ENCODE peak calls at places on chromosome 22, in nine cellular contexts. One of them, this sample, is unnamed.

GRCh38 chr22:44172370-44173108 is 8.2 kb upstream of the PARVG start:
- DNase-seq in NCI-H1105 treated with DMSO at 0.1 percent for 48 hours: peak
- DNase-seq in brain microvascular endothelial cell: peak
- DNase-seq in SW480: peak
- DNase-seq in hypothalamus: no peak
- DNase-seq in ACHN: no peak
- DNase-seq in GM13977: peak
- DNase-seq in transverse colon: peak
- DNase-seq in upper lobe of right lung: peak
- DNase-seq in this sample: no peak

GRCh38 chr22:38187413-38188212 is 6.0 kb upstream of the PLA2G6 start:
- DNase-seq in ACHN: no peak
- DNase-seq in hypothalamus: no peak
- DNase-seq in GM13977: no peak
- DNase-seq in NCI-H1105 treated with DMSO at 0.1 percent for 48 hours: peak
- DNase-seq in SW480: no peak
- DNase-seq in brain microvascular endothelial cell: no peak
- DNase-seq in upper lobe of right lung: no peak
- DNase-seq in transverse colon: no peak
- DNase-seq in this sample: no peak

GRCh38 chr22:32617271-32617670 is 142.7 kb downstream of the FBXO7 start:
- DNase-seq in NCI-H1105 treated with DMSO at 0.1 percent for 48 hours: no peak
- DNase-seq in SW480: no peak
- DNase-seq in brain microvascular endothelial cell: no peak
- DNase-seq in GM13977: no peak
- DNase-seq in hypothalamus: no peak
- DNase-seq in transverse colon: no peak
- DNase-seq in ACHN: no peak
- DNase-seq in upper lobe of right lung: no peak
- DNase-seq in this sample: no peak

GRCh38 chr22:31044262-31044861 is 36.8 kb upstream of the SMTN start:
- DNase-seq in GM13977: no peak
- DNase-seq in upper lobe of right lung: no peak
- DNase-seq in ACHN: no peak
- DNase-seq in NCI-H1105 treated with DMSO at 0.1 percent for 48 hours: no peak
- DNase-seq in transverse colon: peak
- DNase-seq in SW480: no peak
- DNase-seq in hypothalamus: no peak
- DNase-seq in brain microvascular endothelial cell: no peak
- DNase-seq in this sample: no peak

GRCh38 chr22:37731804-37732471 is 35.1 kb downstream of the TRIOBP start:
- DNase-seq in brain microvascular endothelial cell: no peak
- DNase-seq in GM13977: no peak
- DNase-seq in hypothalamus: no peak
- DNase-seq in ACHN: peak
- DNase-seq in upper lobe of right lung: no peak
- DNase-seq in transverse colon: peak
- DNase-seq in NCI-H1105 treated with DMSO at 0.1 percent for 48 hours: no peak
- DNase-seq in SW480: peak
- DNase-seq in this sample: peak

GRCh38 chr22:46081036-46081830 is 69.1 kb upstream of the PPARA start:
- DNase-seq in upper lobe of right lung: peak
- DNase-seq in transverse colon: peak
- DNase-seq in ACHN: no peak
- DNase-seq in hypothalamus: no peak
- DNase-seq in NCI-H1105 treated with DMSO at 0.1 percent for 48 hours: no peak
- DNase-seq in GM13977: no peak
- DNase-seq in brain microvascular endothelial cell: no peak
- DNase-seq in SW480: no peak
- DNase-seq in this sample: no peak

GRCh38 chr22:39349506-39349966 is 255 bp upstream of the SYNGR1 start:
- DNase-seq in hypothalamus: peak
- DNase-seq in GM13977: peak
- DNase-seq in upper lobe of right lung: no peak
- DNase-seq in SW480: no peak
- DNase-seq in ACHN: peak
- DNase-seq in transverse colon: peak
- DNase-seq in brain microvascular endothelial cell: no peak
- DNase-seq in NCI-H1105 treated with DMSO at 0.1 percent for 48 hours: peak
- DNase-seq in this sample: peak

GRCh38 chr22:25626146-25626992 is 61.9 kb downstream of the GRK3 start:
- DNase-seq in brain microvascular endothelial cell: no peak
- DNase-seq in GM13977: no peak
- DNase-seq in NCI-H1105 treated with DMSO at 0.1 percent for 48 hours: no peak
- DNase-seq in transverse colon: no peak
- DNase-seq in hypothalamus: no peak
- DNase-seq in ACHN: no peak
- DNase-seq in upper lobe of right lung: no peak
- DNase-seq in SW480: no peak
- DNase-seq in this sample: no peak

GRCh38 chr22:38138961-38139360 is 28.5 kb upstream of the BAIAP2L2 start:
- DNase-seq in transverse colon: no peak
- DNase-seq in hypothalamus: no peak
- DNase-seq in brain microvascular endothelial cell: no peak
- DNase-seq in SW480: no peak
- DNase-seq in ACHN: no peak
- DNase-seq in GM13977: no peak
- DNase-seq in NCI-H1105 treated with DMSO at 0.1 percent for 48 hours: no peak
- DNase-seq in upper lobe of right lung: peak
- DNase-seq in this sample: no peak

GRCh38 chr22:49299821-49300231 is 527.8 kb downstream of the BRD1 start:
- DNase-seq in hypothalamus: no peak
- DNase-seq in SW480: peak
- DNase-seq in GM13977: no peak
- DNase-seq in ACHN: no peak
- DNase-seq in upper lobe of right lung: peak
- DNase-seq in brain microvascular endothelial cell: no peak
- DNase-seq in transverse colon: no peak
- DNase-seq in NCI-H1105 treated with DMSO at 0.1 percent for 48 hours: no peak
- DNase-seq in this sample: no peak